ENCODE peak calls at places on chromosomes 13 and 19, in ten cellular contexts. One of them, this sample, is unnamed.

GRCh38 chr19:58395979-58396627 is 647 bp downstream of the RNF225 start:
- DNase-seq in CD8-positive, alpha-beta T cell: no peak
- DNase-seq in tibial artery: no peak
- DNase-seq in right cardiac atrium: no peak
- DNase-seq in CD8-positive, alpha-beta memory T cell: no peak
- DNase-seq in GM23248: peak
- DNase-seq in OCI-LY7: no peak
- DNase-seq in right atrium auricular region: no peak
- DNase-seq in fibroblast of lung: no peak
- DNase-seq in GM23338: peak
- DNase-seq in this sample: no peak

GRCh38 chr13:40230833-40231266 is 435.6 kb downstream of the FOXO1 start:
- DNase-seq in CD8-positive, alpha-beta T cell: no peak
- DNase-seq in tibial artery: no peak
- DNase-seq in right cardiac atrium: no peak
- DNase-seq in CD8-positive, alpha-beta memory T cell: no peak
- DNase-seq in GM23248: peak
- DNase-seq in OCI-LY7: no peak
- DNase-seq in right atrium auricular region: no peak
- DNase-seq in fibroblast of lung: peak
- DNase-seq in GM23338: no peak
- DNase-seq in this sample: no peak

GRCh38 chr19:1690570-1691307 is 38.3 kb upstream of the TCF3 start:
- DNase-seq in CD8-positive, alpha-beta T cell: peak
- DNase-seq in tibial artery: no peak
- DNase-seq in right cardiac atrium: no peak
- DNase-seq in CD8-positive, alpha-beta memory T cell: peak
- DNase-seq in GM23248: peak
- DNase-seq in OCI-LY7: peak
- DNase-seq in right atrium auricular region: no peak
- DNase-seq in fibroblast of lung: no peak
- DNase-seq in GM23338: peak
- DNase-seq in this sample: no peak

GRCh38 chr19:12786149-12786870 is 5.0 kb upstream of the JUNB start:
- DNase-seq in CD8-positive, alpha-beta T cell: no peak
- DNase-seq in tibial artery: peak
- DNase-seq in right cardiac atrium: peak
- DNase-seq in CD8-positive, alpha-beta memory T cell: no peak
- DNase-seq in GM23248: no peak
- DNase-seq in OCI-LY7: no peak
- DNase-seq in right atrium auricular region: peak
- DNase-seq in fibroblast of lung: no peak
- DNase-seq in GM23338: no peak
- DNase-seq in this sample: peak

GRCh38 chr19:7349961-7350711 is 1.4 kb downstream of the ARHGEF18 start:
- DNase-seq in CD8-positive, alpha-beta T cell: peak
- DNase-seq in tibial artery: peak
- DNase-seq in right cardiac atrium: no peak
- DNase-seq in CD8-positive, alpha-beta memory T cell: peak
- DNase-seq in GM23248: no peak
- DNase-seq in OCI-LY7: peak
- DNase-seq in right atrium auricular region: no peak
- DNase-seq in fibroblast of lung: no peak
- DNase-seq in GM23338: no peak
- DNase-seq in this sample: no peak

GRCh38 chr19:16197188-16197621 is 506 bp upstream of the AP1M1 start:
- DNase-seq in CD8-positive, alpha-beta T cell: no peak
- DNase-seq in tibial artery: peak
- DNase-seq in right cardiac atrium: no peak
- DNase-seq in CD8-positive, alpha-beta memory T cell: no peak
- DNase-seq in GM23248: peak
- DNase-seq in OCI-LY7: peak
- DNase-seq in right atrium auricular region: no peak
- DNase-seq in fibroblast of lung: peak
- DNase-seq in GM23338: no peak
- DNase-seq in this sample: no peak

GRCh38 chr13:107942030-107942617 is 273.2 kb downstream of the LIG4 start:
- DNase-seq in CD8-positive, alpha-beta T cell: no peak
- DNase-seq in tibial artery: no peak
- DNase-seq in right cardiac atrium: no peak
- DNase-seq in CD8-positive, alpha-beta memory T cell: no peak
- DNase-seq in GM23248: no peak
- DNase-seq in OCI-LY7: no peak
- DNase-seq in right atrium auricular region: no peak
- DNase-seq in fibroblast of lung: no peak
- DNase-seq in GM23338: no peak
- DNase-seq in this sample: no peak

GRCh38 chr13:80048802-80049201 is 292.1 kb downstream of the SPRY2 start:
- DNase-seq in CD8-positive, alpha-beta T cell: peak
- DNase-seq in tibial artery: peak
- DNase-seq in right cardiac atrium: peak
- DNase-seq in CD8-positive, alpha-beta memory T cell: no peak
- DNase-seq in GM23248: peak
- DNase-seq in OCI-LY7: peak
- DNase-seq in right atrium auricular region: peak
- DNase-seq in fibroblast of lung: peak
- DNase-seq in GM23338: peak
- DNase-seq in this sample: peak

GRCh38 chr19:32889137-32889934 is 19.8 kb upstream of the SLC7A9 start:
- DNase-seq in CD8-positive, alpha-beta T cell: no peak
- DNase-seq in tibial artery: no peak
- DNase-seq in right cardiac atrium: no peak
- DNase-seq in CD8-positive, alpha-beta memory T cell: no peak
- DNase-seq in GM23248: no peak
- DNase-seq in OCI-LY7: no peak
- DNase-seq in right atrium auricular region: no peak
- DNase-seq in fibroblast of lung: no peak
- DNase-seq in GM23338: no peak
- DNase-seq in this sample: no peak

GRCh38 chr19:18494267-18494607 is 27.6 kb downstream of the ELL start:
- DNase-seq in CD8-positive, alpha-beta T cell: no peak
- DNase-seq in tibial artery: no peak
- DNase-seq in right cardiac atrium: no peak
- DNase-seq in CD8-positive, alpha-beta memory T cell: no peak
- DNase-seq in GM23248: peak
- DNase-seq in OCI-LY7: no peak
- DNase-seq in right atrium auricular region: no peak
- DNase-seq in fibroblast of lung: peak
- DNase-seq in GM23338: no peak
- DNase-seq in this sample: no peak
- H3K27ac ChIP-seq in CD8-positive, alpha-beta T cell: peak
- H3K27ac ChIP-seq in tibial artery: no peak
- H3K27ac ChIP-seq in right cardiac atrium: no peak
- H3K27ac ChIP-seq in CD8-positive, alpha-beta memory T cell: peak
- H3K27ac ChIP-seq in GM23248: peak
- H3K27ac ChIP-seq in OCI-LY7: no peak
- H3K27ac ChIP-seq in right atrium auricular region: peak
- H3K27ac ChIP-seq in fibroblast of lung: peak
- H3K27ac ChIP-seq in GM23338: no peak
- H3K27ac ChIP-seq in this sample: peak

DNA sequence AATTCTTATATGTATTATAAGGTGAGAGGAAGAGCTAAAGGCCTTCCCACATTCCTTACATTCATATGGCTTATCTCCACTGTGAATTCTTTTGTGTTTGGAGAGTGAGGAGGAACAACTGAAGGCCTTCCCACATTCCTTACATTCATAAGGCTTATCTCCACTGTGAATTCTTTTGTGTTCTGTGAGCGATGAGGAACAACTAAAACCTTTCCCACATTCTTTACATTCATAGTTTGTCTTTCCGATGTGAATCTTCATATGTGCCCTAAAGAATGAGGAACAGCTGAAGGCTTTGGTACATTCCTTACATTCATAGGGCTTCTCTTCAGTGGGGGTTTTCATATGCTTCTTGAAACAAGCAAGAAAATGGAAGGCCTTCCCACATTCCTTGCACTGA is 13.3 kb downstream of the ZNF699 start:
- DNase-seq in CD8-positive, alpha-beta T cell: no peak
- DNase-seq in tibial artery: no peak
- DNase-seq in right cardiac atrium: no peak
- DNase-seq in CD8-positive, alpha-beta memory T cell: no peak
- DNase-seq in GM23248: no peak
- DNase-seq in OCI-LY7: no peak
- DNase-seq in right atrium auricular region: no peak
- DNase-seq in fibroblast of lung: peak
- DNase-seq in GM23338: peak
- DNase-seq in this sample: no peak
- H3K27ac ChIP-seq in CD8-positive, alpha-beta T cell: no peak
- H3K27ac ChIP-seq in tibial artery: no peak
- H3K27ac ChIP-seq in right cardiac atrium: no peak
- H3K27ac ChIP-seq in CD8-positive, alpha-beta memory T cell: no peak
- H3K27ac ChIP-seq in GM23248: no peak
- H3K27ac ChIP-seq in OCI-LY7: no peak
- H3K27ac ChIP-seq in right atrium auricular region: no peak
- H3K27ac ChIP-seq in fibroblast of lung: no peak
- H3K27ac ChIP-seq in GM23338: no peak
- H3K27ac ChIP-seq in this sample: no peak

GRCh38 chr13:49341517-49341916 is 93.8 kb downstream of the CDADC1 start:
- DNase-seq in CD8-positive, alpha-beta T cell: no peak
- DNase-seq in tibial artery: no peak
- DNase-seq in right cardiac atrium: no peak
- DNase-seq in CD8-positive, alpha-beta memory T cell: no peak
- DNase-seq in GM23248: no peak
- DNase-seq in OCI-LY7: no peak
- DNase-seq in right atrium auricular region: no peak
- DNase-seq in fibroblast of lung: no peak
- DNase-seq in GM23338: no peak
- DNase-seq in this sample: no peak
- H3K27ac ChIP-seq in CD8-positive, alpha-beta T cell: no peak
- H3K27ac ChIP-seq in tibial artery: no peak
- H3K27ac ChIP-seq in right cardiac atrium: no peak
- H3K27ac ChIP-seq in CD8-positive, alpha-beta memory T cell: no peak
- H3K27ac ChIP-seq in GM23248: no peak
- H3K27ac ChIP-seq in OCI-LY7: no peak
- H3K27ac ChIP-seq in right atrium auricular region: no peak
- H3K27ac ChIP-seq in fibroblast of lung: no peak
- H3K27ac ChIP-seq in GM23338: no peak
- H3K27ac ChIP-seq in this sample: no peak

GRCh38 chr13:29446016-29446415 is 149.5 kb downstream of the SLC7A1 start:
- DNase-seq in CD8-positive, alpha-beta T cell: no peak
- DNase-seq in tibial artery: no peak
- DNase-seq in right cardiac atrium: no peak
- DNase-seq in CD8-positive, alpha-beta memory T cell: no peak
- DNase-seq in GM23248: no peak
- DNase-seq in OCI-LY7: no peak
- DNase-seq in right atrium auricular region: no peak
- DNase-seq in fibroblast of lung: no peak
- DNase-seq in GM23338: no peak
- DNase-seq in this sample: no peak

GRCh38 chr13:29438772-29439171 is 156.7 kb downstream of the SLC7A1 start:
- DNase-seq in CD8-positive, alpha-beta T cell: no peak
- DNase-seq in tibial artery: no peak
- DNase-seq in right cardiac atrium: no peak
- DNase-seq in CD8-positive, alpha-beta memory T cell: no peak
- DNase-seq in GM23248: peak
- DNase-seq in OCI-LY7: no peak
- DNase-seq in right atrium auricular region: no peak
- DNase-seq in fibroblast of lung: peak
- DNase-seq in GM23338: no peak
- DNase-seq in this sample: no peak

GRCh38 chr13:29439601-29440381 is 155.7 kb downstream of the SLC7A1 start:
- DNase-seq in CD8-positive, alpha-beta T cell: no peak
- DNase-seq in tibial artery: no peak
- DNase-seq in right cardiac atrium: no peak
- DNase-seq in CD8-positive, alpha-beta memory T cell: no peak
- DNase-seq in GM23248: peak
- DNase-seq in OCI-LY7: no peak
- DNase-seq in right atrium auricular region: no peak
- DNase-seq in fibroblast of lung: no peak
- DNase-seq in GM23338: no peak
- DNase-seq in this sample: no peak

GRCh38 chr13:29436721-29437250 is 158.7 kb downstream of the SLC7A1 start:
- DNase-seq in CD8-positive, alpha-beta T cell: no peak
- DNase-seq in tibial artery: no peak
- DNase-seq in right cardiac atrium: no peak
- DNase-seq in CD8-positive, alpha-beta memory T cell: no peak
- DNase-seq in GM23248: no peak
- DNase-seq in OCI-LY7: no peak
- DNase-seq in right atrium auricular region: no peak
- DNase-seq in fibroblast of lung: peak
- DNase-seq in GM23338: no peak
- DNase-seq in this sample: no peak

GRCh38 chr13:29441301-29441700 is 154.2 kb downstream of the SLC7A1 start:
- DNase-seq in CD8-positive, alpha-beta T cell: no peak
- DNase-seq in tibial artery: no peak
- DNase-seq in right cardiac atrium: no peak
- DNase-seq in CD8-positive, alpha-beta memory T cell: no peak
- DNase-seq in GM23248: no peak
- DNase-seq in OCI-LY7: no peak
- DNase-seq in right atrium auricular region: no peak
- DNase-seq in fibroblast of lung: no peak
- DNase-seq in GM23338: no peak
- DNase-seq in this sample: no peak
- H3K27ac ChIP-seq in CD8-positive, alpha-beta T cell: no peak
- H3K27ac ChIP-seq in tibial artery: no peak
- H3K27ac ChIP-seq in right cardiac atrium: peak
- H3K27ac ChIP-seq in CD8-positive, alpha-beta memory T cell: no peak
- H3K27ac ChIP-seq in GM23248: no peak
- H3K27ac ChIP-seq in OCI-LY7: no peak
- H3K27ac ChIP-seq in right atrium auricular region: peak
- H3K27ac ChIP-seq in fibroblast of lung: no peak
- H3K27ac ChIP-seq in GM23338: no peak
- H3K27ac ChIP-seq in this sample: no peak